ENCODE peak calls at places on chromosomes 7 and 10, in four cellular contexts. T, C, G and O are unnamed samples. For H3K9me3, the result is how much of the 10 kb centered on the place peaks cover.

GRCh38 chr7:40541336-40541735 is 406.5 kb downstream of the SUGCT start:
- DNase-seq in T (no peak), C (peak), G (no peak), O (no peak)

GRCh38 chr7:20191044-20191867 is 25.9 kb downstream of the MACC1 start:
- DNase-seq in T (no peak), C (no peak), G (no peak), O (no peak)

GRCh38 chr10:94521276-94522250 is 24.0 kb upstream of the HELLS start:
- DNase-seq in G (no peak), C (no peak), T (no peak), O (no peak)

GRCh38 chr7:48274662-48275061 is 103.4 kb downstream of the ABCA13 start:
- DNase-seq in G (no peak), T (no peak), C (peak), O (no peak)

GRCh38 chr7:38453187-38453586 is 178.0 kb downstream of the AMPH start:
- DNase-seq in T (no peak), G (no peak), C (peak), O (no peak)

GRCh38 chr7:37999673-38000072 is 79.2 kb downstream of the EPDR1 start:
- DNase-seq in C (no peak), G (no peak), T (no peak), O (no peak)

GRCh38 chr10:61900829-61901783 is at the start of gene ARID5B:
- DNase-seq in G (peak), C (peak), T (peak), O (peak)

GRCh38 chr10:62560207-62560819 is 186.1 kb downstream of the ZNF365 start:
- DNase-seq in T (no peak), G (no peak), C (peak), O (no peak)

GRCh38 chr7:149598721-149599308 is 101.2 kb upstream of the ZNF746 start:
- DNase-seq in C (peak), G (no peak), T (no peak), O (no peak)

GRCh38 chr7:135210818-135211178 is 528 bp downstream of the WDR91 start:
- DNase-seq in G (peak), C (peak), T (no peak), O (no peak)

GRCh38 chr10:22158426-22158825 is 59.4 kb downstream of the EBLN1 start:
- DNase-seq in G (no peak), C (no peak), T (no peak), O (no peak)

GRCh38 chr7:5750026-5750425 is 31.4 kb downstream of the RNF216 start:
- DNase-seq in C (peak), G (no peak), T (no peak), O (no peak)

GRCh38 chr7:117445206-117445605 is 17.9 kb upstream of the ASZ1 start:
- DNase-seq in C (peak), G (no peak), T (no peak), O (no peak)

GRCh38 chr7:45689011-45689796 is 115.0 kb downstream of the ADCY1 start:
- DNase-seq in C (peak), G (no peak), T (no peak), O (no peak)

GRCh38 chr7:40760997-40761396 is 626.2 kb downstream of the SUGCT start:
- DNase-seq in G (no peak), C (no peak), T (no peak), O (no peak)

GRCh38 chr10:117131390-117132327 is 6.4 kb downstream of the VAX1 start:
- DNase-seq in T (no peak), C (no peak), G (no peak), O (no peak)

GRCh38 chr7:101420436-101420835 is 57.8 kb downstream of the COL26A1 start:
- DNase-seq in G (no peak), C (no peak), T (no peak), O (no peak)

GRCh38 chr10:104349623-104350142 is 4.0 kb upstream of the CFAP58 start:
- DNase-seq in G (no peak), T (no peak), C (peak), O (no peak)

GRCh38 chr10:12949248-12949647 is 52.3 kb downstream of the CCDC3 start:
- DNase-seq in T (no peak), G (no peak), C (no peak), O (no peak)

GRCh38 chr10:97779492-97779891 is 7.7 kb upstream of the SFRP5 start:
- DNase-seq in G (no peak), C (no peak), T (no peak), O (no peak)

GRCh38 chr7:20064974-20065862 is 152.0 kb downstream of the MACC1 start:
- DNase-seq in G (no peak), T (no peak), C (peak), O (no peak)

GRCh38 chr7:155529845-155530244 is 16.5 kb downstream of the CNPY1 start:
- DNase-seq in T (no peak), G (no peak), C (no peak), O (no peak)

GRCh38 chr7:133683182-133683454 is 430.2 kb downstream of the EXOC4 start:
- DNase-seq in C (no peak), T (no peak), G (no peak), O (no peak)

GRCh38 chr7:39105720-39106119 is 128.0 kb downstream of the POU6F2 start:
- DNase-seq in T (no peak), C (no peak), G (no peak), O (no peak)

GRCh38 chr7:55365103-55365679 is at the start of gene LANCL2:
- DNase-seq in G (peak), C (peak), T (no peak), O (peak)

GRCh38 chr10:1240341-1240775 is 184.2 kb downstream of the WDR37 start:
- DNase-seq in G (no peak), C (no peak), T (no peak), O (no peak)

GRCh38 chr10:11525503-11525902 is 85.9 kb downstream of the USP6NL start:
- DNase-seq in C (peak), G (no peak), T (peak), O (no peak)

GRCh38 chr10:17782921-17783665 is 26.1 kb upstream of the MRC1 start:
- DNase-seq in C (peak), G (no peak), T (no peak), O (peak)

GRCh38 chr7:149714910-149715471 is 58.4 kb downstream of the ZNF467 start:
- DNase-seq in C (peak), G (no peak), T (no peak), O (peak)

GRCh38 chr7:76296743-76297740 is 5.4 kb upstream of the HSPB1 start:
- DNase-seq in C (peak), T (peak), G (no peak), O (peak)

GRCh38 chr10:62106929-62107519 is 161.6 kb downstream of the RTKN2 start:
- DNase-seq in G (no peak), C (no peak), T (no peak), O (no peak)

GRCh38 chr7:82105463-82105862 is 335.6 kb upstream of the HGF start:
- DNase-seq in T (no peak), C (peak), G (no peak), O (no peak)

GRCh38 chr10:61397175-61397986 is 55.8 kb downstream of the TMEM26 start:
- DNase-seq in T (no peak), G (no peak), C (peak), O (no peak)

GRCh38 chr10:127094984-127095383 is 101.4 kb downstream of the INSYN2A start:
- DNase-seq in G (no peak), T (no peak), C (no peak), O (no peak)

GRCh38 chr7:27677912-27678612 is 15.4 kb upstream of the HIBADH start:
- DNase-seq in C (peak), T (no peak), G (no peak), O (no peak)

GRCh38 chr7:107394301-107394700 is 75.6 kb upstream of the GPR22 start:
- DNase-seq in G (no peak), T (no peak), C (no peak), O (no peak)

GRCh38 chr10:119303886-119304285 is 96.5 kb downstream of the GRK5 start:
- DNase-seq in G (no peak), C (no peak), T (no peak), O (peak)

GRCh38 chr7:46033592-46033991 is 112.5 kb upstream of the IGFBP3 start:
- DNase-seq in G (no peak), C (no peak), T (no peak), O (no peak)

DNA sequence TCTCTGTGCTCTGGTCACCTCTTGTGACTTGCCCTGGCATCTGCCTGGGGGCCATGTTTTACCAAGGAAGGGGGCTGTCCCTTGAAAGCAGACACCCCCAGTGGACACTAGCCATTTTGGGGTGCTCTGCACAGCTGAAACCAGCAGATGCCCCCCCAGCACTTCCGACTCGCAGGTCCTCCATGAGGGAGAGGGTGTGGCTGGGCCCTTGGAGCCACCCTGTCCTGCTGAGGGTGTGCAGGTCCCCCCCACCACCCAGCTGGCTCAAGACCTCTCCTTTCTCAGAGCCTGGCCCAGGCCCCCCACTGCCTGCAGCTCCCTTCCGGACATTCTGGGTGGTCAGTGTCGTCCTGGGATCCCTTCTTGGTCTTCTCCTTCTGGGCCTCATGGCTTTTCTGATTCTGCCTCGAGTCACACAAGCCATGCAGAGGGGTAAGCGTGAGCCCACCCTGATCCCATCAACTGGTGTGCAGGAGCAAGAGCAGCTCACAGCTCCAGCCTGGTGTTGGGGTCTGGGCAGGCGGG is 12.3 kb downstream of the SCART1 start:
- DNase-seq in C (no peak), T (no peak), G (no peak), O (no peak)
- H3K9me3 ChIP-seq in C (under half), T (under half), G (under half), O (under half)

DNA sequence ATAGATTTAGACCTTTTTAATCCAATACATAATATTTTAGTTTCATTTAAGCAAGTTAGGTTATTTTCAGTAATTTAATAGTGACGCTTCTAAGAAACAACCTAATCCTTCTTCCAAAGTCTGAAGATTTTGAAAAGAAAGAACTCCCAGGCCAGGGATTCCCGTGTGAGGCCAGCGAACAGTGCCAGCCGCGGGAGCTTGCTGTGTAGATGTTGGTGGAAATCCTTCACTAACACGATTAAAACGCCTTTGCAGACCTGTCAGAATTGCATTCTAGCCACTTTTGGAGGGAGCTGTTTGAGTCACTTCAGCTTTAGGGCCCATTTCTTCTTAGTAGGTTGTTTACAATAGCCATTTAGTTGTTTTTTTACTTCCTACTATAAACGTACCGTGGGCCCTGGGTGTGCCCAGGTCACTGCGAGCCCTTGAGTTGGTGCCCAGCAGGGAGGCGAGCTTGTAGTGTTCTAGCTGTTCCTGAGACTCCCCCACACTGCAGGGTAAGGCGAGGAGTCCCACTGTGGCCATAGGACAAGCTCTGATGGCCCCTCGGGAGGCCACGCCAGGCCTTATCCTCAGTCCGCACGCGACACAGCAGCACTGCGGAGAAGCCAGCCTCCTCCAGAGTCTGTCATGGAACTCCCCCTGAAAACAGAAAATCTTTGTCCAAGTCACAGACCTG is 32.3 kb downstream of the PPP2R2D start:
- DNase-seq in T (peak), G (no peak), C (no peak), O (no peak)
- H3K27ac ChIP-seq in T (no peak), G (no peak), C (no peak), O (peak)

DNA sequence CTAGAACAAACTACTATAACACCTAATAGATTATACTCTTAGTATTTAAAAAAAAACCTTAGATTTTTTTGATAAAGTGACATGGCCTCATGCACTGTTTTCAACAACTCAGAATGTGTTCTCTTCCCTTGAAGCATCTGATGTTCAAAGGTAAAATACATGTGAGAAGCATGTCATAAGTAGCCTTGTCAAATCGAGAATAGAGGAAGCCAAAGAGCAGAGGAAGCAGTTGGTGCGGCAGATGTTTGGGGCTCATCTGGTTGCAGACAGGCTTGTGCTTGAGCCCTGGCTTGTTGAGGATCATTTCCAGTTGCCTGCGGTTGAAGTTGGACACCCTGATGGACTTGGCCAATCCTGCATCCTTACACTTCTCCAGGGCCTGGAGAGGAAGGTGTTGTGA is 59.1 kb downstream of the AKR1E2 start:
- DNase-seq in C (no peak), T (no peak), G (no peak), O (no peak)
- H3K9me3 ChIP-seq in C (under half), T (under half), G (under half), O (under half)

GRCh38 chr7:115825736-115826135 is 204.8 kb downstream of the TFEC start:
- DNase-seq in G (no peak), C (peak), T (no peak), O (no peak)
- H3K27ac ChIP-seq in G (no peak), C (no peak), T (no peak), O (no peak)

DNA sequence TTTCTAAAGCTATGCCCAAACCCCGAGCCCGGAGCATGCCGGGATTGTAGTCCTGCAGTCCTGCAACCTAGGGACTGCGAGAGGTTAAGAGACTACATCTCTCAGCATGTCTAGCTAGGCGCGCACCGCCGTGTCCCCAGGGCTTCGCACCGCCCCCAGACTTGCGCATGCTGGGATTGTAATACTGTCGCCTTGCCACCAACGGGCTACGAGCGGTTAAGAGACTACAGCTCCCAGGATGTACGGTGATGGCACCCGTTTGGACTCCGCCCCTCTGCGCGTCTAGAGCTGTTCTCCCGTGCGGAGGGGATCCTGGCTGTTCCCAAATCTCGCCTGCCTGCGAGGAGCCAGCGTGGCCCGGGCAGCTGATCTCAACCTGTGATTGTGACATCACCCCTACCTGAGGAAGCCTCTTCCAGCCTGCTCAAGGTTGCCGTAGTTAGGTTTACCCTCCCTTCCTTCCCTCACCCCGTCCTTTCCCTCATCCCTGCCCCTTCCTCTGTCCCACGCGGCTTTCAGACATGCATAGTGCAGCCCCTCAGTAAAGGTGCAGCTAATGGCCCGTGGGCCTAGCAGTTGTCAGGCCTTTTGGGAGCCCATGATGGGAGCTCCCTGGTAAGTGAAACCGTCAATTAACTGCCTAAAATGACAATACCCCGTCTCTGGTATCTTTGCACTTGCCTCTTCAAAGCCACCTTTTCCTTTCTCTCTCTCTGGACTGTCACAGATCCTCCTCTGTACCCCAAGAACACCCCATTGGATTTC is 6.3 kb upstream of the ZNF736 start:
- DNase-seq in G (peak), C (peak), T (peak), O (peak)
- H3K9me3 ChIP-seq in G (under half), C (under half), T (under half), O (under half)

DNA sequence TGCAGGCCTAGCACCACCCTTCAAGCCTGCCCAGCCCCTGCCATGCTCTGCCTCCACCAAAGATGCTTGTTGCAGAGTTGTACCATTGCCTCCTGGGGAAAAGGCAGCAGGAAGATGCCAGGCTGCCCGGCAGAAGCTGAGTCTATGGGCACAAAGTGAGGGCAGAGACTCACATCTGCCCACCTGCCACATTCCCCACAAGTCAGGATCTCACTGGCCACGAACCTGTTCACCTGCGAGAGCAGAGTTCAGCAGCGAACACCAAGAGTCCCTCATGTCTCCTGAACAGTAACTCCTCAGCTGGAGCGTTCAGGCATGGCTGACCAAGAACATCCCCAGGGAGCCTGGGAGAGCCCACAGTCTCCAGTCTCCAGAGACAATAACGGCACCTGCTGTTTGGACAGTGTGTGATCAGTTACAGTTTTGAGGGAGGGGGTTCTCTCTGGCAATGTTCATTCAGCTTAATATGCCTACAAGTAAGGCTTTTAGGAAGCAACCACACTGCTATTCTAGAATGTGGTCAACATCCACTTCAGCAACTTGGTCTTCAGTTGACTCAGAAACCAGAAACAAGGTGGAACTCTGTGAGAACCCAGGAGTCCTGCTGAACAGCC is 78.5 kb downstream of the GRID1 start:
- DNase-seq in C (no peak), T (no peak), G (no peak), O (peak)
- H3K27ac ChIP-seq in C (no peak), T (no peak), G (no peak), O (no peak)

GRCh38 chr7:8885480-8885879 is 452.1 kb downstream of the NXPH1 start:
- DNase-seq in G (no peak), T (no peak), C (no peak), O (no peak)
- H3K9me3 ChIP-seq in G (under half), T (under half), C (under half), O (under half)